ENCODE peak calls at places on chromosomes 11 and 22, in four cellular contexts. P is lower lobe of right lung, Q is fibroblast of the aortic adventitia, R is GM13976. A is an unnamed sample.

GRCh38 chr11:106076421-106076922 is 675 bp downstream of the KBTBD3 start:
- DNase-seq in P (no peak), Q (no peak), R (no peak), A (no peak)

GRCh38 chr22:18980829-18981228 is 44.7 kb upstream of the PRODH start:
- DNase-seq in R (no peak), Q (no peak), P (no peak), A (no peak)

GRCh38 chr22:29517215-29517908 is 36.2 kb downstream of the THOC5 start:
- DNase-seq in Q (no peak), R (no peak), P (no peak), A (no peak)

GRCh38 chr22:24465566-24465965 is 29.6 kb upstream of the UPB1 start:
- DNase-seq in Q (peak), R (no peak), P (no peak), A (no peak)

GRCh38 chr11:1736447-1736992 is 13.9 kb downstream of the IFITM10 start:
- DNase-seq in P (no peak), R (no peak), Q (no peak), A (no peak)

GRCh38 chr11:36703055-36703404 is 105.0 kb upstream of the RAG2 start:
- DNase-seq in Q (no peak), P (no peak), R (peak), A (no peak)

GRCh38 chr11:113664981-113665710 is 41.0 kb downstream of the TMPRSS5 start:
- DNase-seq in Q (no peak), P (no peak), R (no peak), A (no peak)

GRCh38 chr11:123475478-123475877 is 45.4 kb downstream of the GRAMD1B start:
- DNase-seq in Q (peak), P (no peak), R (no peak), A (no peak)

GRCh38 chr11:26599421-26599820 is 27.4 kb upstream of the MUC15 start:
- DNase-seq in Q (peak), R (no peak), P (no peak), A (no peak)

GRCh38 chr11:73141031-73141308 is 1.1 kb downstream of the FCHSD2 start:
- DNase-seq in P (peak), R (peak), Q (no peak), A (no peak)

GRCh38 chr22:24807284-24807950 is 1.4 kb downstream of the SGSM1 start:
- DNase-seq in R (no peak), P (no peak), Q (no peak), A (no peak)

DNA sequence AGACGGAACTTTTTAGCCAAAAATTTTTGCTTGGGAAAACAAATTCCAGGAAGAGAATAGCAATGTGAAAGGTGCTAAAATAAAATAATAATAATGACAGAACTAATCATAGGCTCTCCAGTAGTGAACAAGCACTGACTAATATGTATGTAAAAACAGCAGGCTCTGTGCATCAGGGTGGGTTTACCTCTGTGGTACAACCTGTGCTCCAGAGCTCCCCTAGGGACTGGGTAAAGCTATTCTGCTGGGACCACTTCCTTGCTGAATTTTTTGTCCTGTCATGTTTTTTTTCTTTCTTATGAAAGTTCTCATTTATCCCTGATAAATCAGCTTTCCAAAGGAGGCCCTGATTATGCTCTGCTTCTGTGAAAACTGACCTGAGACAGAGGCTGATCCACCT is 18.8 kb downstream of the LUZP2 start:
- DNase-seq in Q (no peak), R (no peak), P (no peak), A (no peak)
- TF ChIP-seq CTCF in Q (no peak), R (no peak), P (no peak), A (no peak)

DNA sequence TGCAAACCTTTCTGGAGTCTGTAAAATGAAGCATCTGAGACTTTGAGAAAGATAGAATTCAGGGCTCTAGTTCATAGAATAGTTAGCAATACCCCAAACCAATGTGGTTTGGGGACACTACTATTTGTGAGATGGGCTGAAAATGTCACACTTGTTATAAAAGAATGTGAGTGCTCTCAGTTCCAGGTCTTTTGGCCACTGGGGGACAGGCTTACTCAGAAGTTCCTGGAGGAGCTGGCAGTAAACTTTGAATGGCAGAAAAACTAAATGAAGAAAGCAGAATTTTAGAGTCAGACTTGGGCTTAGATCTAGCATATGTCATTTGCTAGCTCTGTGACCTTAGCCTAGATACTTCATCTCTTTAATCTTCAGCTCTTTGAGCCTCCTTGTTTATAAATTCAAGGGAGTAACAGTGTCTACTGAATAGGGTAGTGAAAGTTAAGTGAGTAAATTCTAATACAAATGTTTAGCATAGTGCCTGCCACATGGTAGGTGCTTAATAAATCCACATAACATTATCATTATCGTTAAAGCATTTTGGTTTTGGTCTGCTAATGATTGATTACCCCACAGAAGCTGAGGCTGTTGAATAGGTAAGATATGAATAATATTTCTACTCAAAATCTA is 3.7 kb downstream of the LYVE1 start:
- DNase-seq in Q (peak), R (no peak), P (no peak), A (no peak)
- TF ChIP-seq CTCF in Q (peak), R (peak), P (peak), A (no peak)

GRCh38 chr11:59866397-59866796 is at the start of gene TCN1:
- DNase-seq in R (no peak), P (no peak), Q (no peak), A (no peak)
- TF ChIP-seq CTCF in R (no peak), P (no peak), Q (no peak), A (no peak)

GRCh38 chr11:102783016-102783415 is 2.6 kb upstream of the MMP10 start:
- DNase-seq in P (no peak), Q (no peak), R (no peak), A (no peak)

GRCh38 chr11:102783720-102784119 is 3.3 kb upstream of the MMP10 start:
- DNase-seq in R (no peak), P (no peak), Q (no peak), A (no peak)

GRCh38 chr11:102784380-102784779 is 4.0 kb upstream of the MMP10 start:
- DNase-seq in P (no peak), Q (no peak), R (no peak), A (no peak)

GRCh38 chr11:102776454-102776853 is 4.0 kb downstream of the MMP10 start:
- DNase-seq in P (no peak), Q (no peak), R (no peak), A (no peak)

DNA sequence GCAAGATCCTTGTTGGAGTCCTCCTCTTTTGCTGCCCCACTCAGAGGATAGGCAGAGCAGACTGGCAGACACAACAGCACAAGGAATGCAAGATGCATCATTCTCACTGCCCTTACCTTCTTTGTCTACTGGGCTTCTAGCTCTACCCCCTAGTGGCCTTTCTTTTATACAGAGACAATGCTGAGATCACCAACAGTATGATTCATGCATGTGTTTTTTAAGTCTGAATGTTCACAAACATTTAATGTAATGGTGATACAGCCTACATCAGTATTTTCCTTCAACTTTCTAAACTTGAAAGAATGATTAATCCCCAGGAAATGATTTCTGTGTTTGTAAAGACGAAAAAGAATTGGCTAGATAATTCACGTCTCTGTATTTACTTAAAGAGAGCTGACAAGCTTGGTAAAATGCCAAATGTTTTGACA is at the start of gene MMP10:
- DNase-seq in Q (peak), R (no peak), P (no peak), A (no peak)
- TF ChIP-seq CTCF in Q (peak), R (no peak), P (peak), A (no peak)

GRCh38 chr11:84722583-84723108 is 904.5 kb downstream of the DLG2 start:
- DNase-seq in Q (no peak), R (no peak), P (no peak), A (no peak)
- TF ChIP-seq CTCF in Q (no peak), R (no peak), P (no peak), A (no peak)

GRCh38 chr11:13103962-13104554 is 94.9 kb downstream of the RASSF10 start:
- DNase-seq in P (no peak), Q (no peak), R (no peak), A (no peak)
- TF ChIP-seq CTCF in P (no peak), Q (no peak), R (no peak), A (no peak)

GRCh38 chr11:33257897-33258630 is 883 bp downstream of the HIPK3 start:
- DNase-seq in P (peak), Q (peak), R (peak), A (peak)
- TF ChIP-seq CTCF in P (peak), Q (no peak), R (peak), A (no peak)

A was measured in mesothelial cell of epicardium.